ENCODE peak calls at places on chromosome 4, in five cellular contexts. U, A, J, M and L are unnamed samples.

GRCh38 chr4:1207603-1208265 is 35.4 kb upstream of the SPON2 start:
- DNase-seq in M (no peak), U (peak), J (peak), A (no peak), L (no peak)

GRCh38 chr4:148961526-148961925 is 519.3 kb upstream of the NR3C2 start:
- DNase-seq in A (no peak), J (no peak), U (no peak), M (no peak), L (no peak)

GRCh38 chr4:47050986-47051725 is 19.8 kb downstream of the GABRB1 start:
- DNase-seq in A (no peak), U (no peak), M (no peak), J (no peak), L (no peak)

GRCh38 chr4:90842960-90843359 is 715.8 kb downstream of the CCSER1 start:
- DNase-seq in J (no peak), U (no peak), A (no peak), M (no peak), L (no peak)

GRCh38 chr4:1246111-1246881 is 2.6 kb downstream of the CTBP1 start:
- DNase-seq in M (no peak), J (peak), U (peak), A (no peak), L (no peak)

GRCh38 chr4:109939153-109939552 is 26.5 kb downstream of the EGF start:
- DNase-seq in M (no peak), A (no peak), J (no peak), U (no peak), L (no peak)

GRCh38 chr4:19786616-19787015 is 465.1 kb upstream of the SLIT2 start:
- DNase-seq in M (no peak), J (no peak), A (no peak), U (no peak), L (no peak)

GRCh38 chr4:40587826-40588225 is 41.8 kb downstream of the RBM47 start:
- DNase-seq in M (no peak), A (no peak), U (no peak), J (no peak), L (no peak)

GRCh38 chr4:81682492-81682891 is 210.8 kb upstream of the RASGEF1B start:
- DNase-seq in J (no peak), M (no peak), A (no peak), U (no peak), L (no peak)

GRCh38 chr4:110196871-110197420 is 1.5 kb downstream of the ELOVL6 start:
- DNase-seq in A (peak), J (peak), U (peak), M (peak), L (peak)

GRCh38 chr4:3523628-3524221 is 8.5 kb downstream of the LRPAP1 start:
- DNase-seq in J (peak), A (no peak), U (no peak), M (no peak), L (no peak)

GRCh38 chr4:99052902-99053301 is 35.7 kb downstream of the ADH5 start:
- DNase-seq in U (no peak), J (no peak), M (no peak), A (no peak), L (no peak)

GRCh38 chr4:134935320-134935719 is 733.7 kb upstream of the PABPC4L start:
- DNase-seq in M (no peak), U (no peak), A (no peak), J (no peak), L (no peak)

GRCh38 chr4:102730968-102731533 is 29.7 kb downstream of the MANBA start:
- DNase-seq in J (no peak), A (no peak), U (no peak), M (no peak), L (no peak)